ENCODE peak calls at places on chromosomes 11 and 22, in nine cellular contexts. One of them, this sample, is unnamed.

GRCh38 chr11:115676768-115677167 is 172.6 kb upstream of the CADM1 start:
- DNase-seq in uterus: no peak
- DNase-seq in esophagus squamous epithelium: no peak
- DNase-seq in adrenal gland: no peak
- DNase-seq in H54: no peak
- DNase-seq in NB4: no peak
- DNase-seq in prostate gland: no peak
- DNase-seq in H1: no peak
- DNase-seq in suprapubic skin: no peak
- DNase-seq in this sample: no peak

GRCh38 chr11:72965672-72966071 is 151.5 kb downstream of the ATG16L2 start:
- DNase-seq in uterus: no peak
- DNase-seq in esophagus squamous epithelium: no peak
- DNase-seq in adrenal gland: no peak
- DNase-seq in H54: no peak
- DNase-seq in NB4: no peak
- DNase-seq in prostate gland: no peak
- DNase-seq in H1: no peak
- DNase-seq in suprapubic skin: no peak
- DNase-seq in this sample: no peak

GRCh38 chr11:115324569-115325432 is 179.4 kb downstream of the CADM1 start:
- DNase-seq in uterus: peak; percentile 18
- DNase-seq in esophagus squamous epithelium: no peak
- DNase-seq in adrenal gland: peak; percentile 35
- DNase-seq in H54: no peak
- DNase-seq in NB4: peak; percentile 64
- DNase-seq in prostate gland: peak; percentile 36
- DNase-seq in H1: no peak
- DNase-seq in suprapubic skin: no peak
- DNase-seq in this sample: no peak

GRCh38 chr11:89491141-89491690 is at the start of gene NOX4:
- DNase-seq in uterus: peak; percentile 54
- DNase-seq in esophagus squamous epithelium: no peak
- DNase-seq in adrenal gland: peak; percentile 9
- DNase-seq in H54: no peak
- DNase-seq in NB4: no peak
- DNase-seq in prostate gland: no peak
- DNase-seq in H1: peak; percentile 79
- DNase-seq in suprapubic skin: peak; percentile 65
- DNase-seq in this sample: no peak

GRCh38 chr11:74696932-74697687 is 34.1 kb downstream of the CHRDL2 start:
- DNase-seq in uterus: peak; percentile 93
- DNase-seq in esophagus squamous epithelium: no peak
- DNase-seq in adrenal gland: peak; percentile 79
- DNase-seq in H54: no peak
- DNase-seq in NB4: no peak
- DNase-seq in prostate gland: peak; percentile 79
- DNase-seq in H1: no peak
- DNase-seq in suprapubic skin: peak; percentile 86
- DNase-seq in this sample: no peak

GRCh38 chr11:77506857-77507256 is 33.0 kb upstream of the PAK1 start:
- DNase-seq in uterus: no peak
- DNase-seq in esophagus squamous epithelium: no peak
- DNase-seq in adrenal gland: no peak
- DNase-seq in H54: no peak
- DNase-seq in NB4: no peak
- DNase-seq in prostate gland: peak; percentile 71
- DNase-seq in H1: no peak
- DNase-seq in suprapubic skin: no peak
- DNase-seq in this sample: no peak

GRCh38 chr22:32480238-32480637 is 5.6 kb downstream of the FBXO7 start:
- DNase-seq in uterus: no peak
- DNase-seq in esophagus squamous epithelium: no peak
- DNase-seq in adrenal gland: no peak
- DNase-seq in H54: no peak
- DNase-seq in NB4: no peak
- DNase-seq in prostate gland: no peak
- DNase-seq in H1: no peak
- DNase-seq in suprapubic skin: no peak
- DNase-seq in this sample: no peak

GRCh38 chr11:120512727-120513435 is 1.3 kb downstream of the GRIK4 start:
- DNase-seq in uterus: no peak
- DNase-seq in esophagus squamous epithelium: no peak
- DNase-seq in adrenal gland: peak; percentile 38
- DNase-seq in H54: no peak
- DNase-seq in NB4: no peak
- DNase-seq in prostate gland: no peak
- DNase-seq in H1: no peak
- DNase-seq in suprapubic skin: no peak
- DNase-seq in this sample: no peak

GRCh38 chr11:6526411-6527135 is 29.5 kb downstream of the DNHD1 start:
- DNase-seq in uterus: no peak
- DNase-seq in esophagus squamous epithelium: no peak
- DNase-seq in adrenal gland: no peak
- DNase-seq in H54: no peak
- DNase-seq in NB4: no peak
- DNase-seq in prostate gland: no peak
- DNase-seq in H1: no peak
- DNase-seq in suprapubic skin: no peak
- DNase-seq in this sample: no peak

GRCh38 chr11:86244522-86245368 is at the start of gene EED:
- DNase-seq in uterus: peak; percentile 94
- DNase-seq in esophagus squamous epithelium: peak; percentile 81
- DNase-seq in adrenal gland: peak; percentile 96
- DNase-seq in H54: peak; percentile 86
- DNase-seq in NB4: peak; percentile 100
- DNase-seq in prostate gland: peak; percentile 93
- DNase-seq in H1: peak; percentile 94
- DNase-seq in suprapubic skin: peak; percentile 97
- DNase-seq in this sample: no peak
- TF ChIP-seq POLR2A in uterus: peak; percentile 50
- TF ChIP-seq POLR2A in esophagus squamous epithelium: peak; percentile 56
- TF ChIP-seq POLR2A in adrenal gland: peak; percentile 56
- TF ChIP-seq POLR2A in H54: peak; percentile 87
- TF ChIP-seq POLR2A in NB4: peak; percentile 62
- TF ChIP-seq POLR2A in prostate gland: peak; percentile 58
- TF ChIP-seq POLR2A in H1: peak; percentile 85
- TF ChIP-seq POLR2A in suprapubic skin: peak; percentile 37
- TF ChIP-seq POLR2A in this sample: peak; percentile 60

GRCh38 chr22:50622723-50623327 is 5.1 kb downstream of the ARSA start:
- DNase-seq in uterus: no peak
- DNase-seq in esophagus squamous epithelium: no peak
- DNase-seq in adrenal gland: no peak
- DNase-seq in H54: no peak
- DNase-seq in NB4: no peak
- DNase-seq in prostate gland: peak; percentile 69
- DNase-seq in H1: no peak
- DNase-seq in suprapubic skin: peak; percentile 66
- DNase-seq in this sample: peak; percentile 89

GRCh38 chr22:50621948-50622722 is 5.8 kb downstream of the ARSA start:
- DNase-seq in uterus: no peak
- DNase-seq in esophagus squamous epithelium: no peak
- DNase-seq in adrenal gland: no peak
- DNase-seq in H54: no peak
- DNase-seq in NB4: peak; percentile 36
- DNase-seq in prostate gland: peak; percentile 40
- DNase-seq in H1: peak; percentile 50
- DNase-seq in suprapubic skin: peak; percentile 54
- DNase-seq in this sample: peak; percentile 93

GRCh38 chr22:50620861-50621490 is 7.0 kb downstream of the ARSA start:
- DNase-seq in uterus: no peak
- DNase-seq in esophagus squamous epithelium: no peak
- DNase-seq in adrenal gland: no peak
- DNase-seq in H54: no peak
- DNase-seq in NB4: peak; percentile 31
- DNase-seq in prostate gland: no peak
- DNase-seq in H1: no peak
- DNase-seq in suprapubic skin: no peak
- DNase-seq in this sample: peak; percentile 82

GRCh38 chr22:50624347-50625130 is 3.4 kb downstream of the ARSA start:
- DNase-seq in uterus: no peak
- DNase-seq in esophagus squamous epithelium: no peak
- DNase-seq in adrenal gland: no peak
- DNase-seq in H54: no peak
- DNase-seq in NB4: no peak
- DNase-seq in prostate gland: no peak
- DNase-seq in H1: peak; percentile 29
- DNase-seq in suprapubic skin: no peak
- DNase-seq in this sample: no peak

DNA sequence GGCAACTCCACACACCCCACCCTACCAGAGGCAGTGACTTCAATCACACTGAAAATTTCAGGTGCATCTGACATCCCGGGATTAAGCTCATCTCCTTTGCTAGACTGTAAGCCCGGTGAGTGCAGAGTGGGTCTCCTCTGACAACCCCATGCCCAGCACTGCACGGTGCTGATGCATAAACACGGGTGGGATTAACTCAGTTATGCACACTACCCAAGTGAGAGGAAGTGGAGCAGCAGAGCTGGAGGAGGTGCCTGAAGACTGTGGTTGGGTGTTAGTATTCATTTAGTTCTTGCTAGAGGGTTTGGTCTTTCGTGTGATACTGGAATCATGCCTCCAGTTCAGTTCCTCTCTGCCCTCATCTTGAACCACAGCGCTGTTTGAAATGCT is 6.5 kb downstream of the ARSA start:
- DNase-seq in uterus: no peak
- DNase-seq in esophagus squamous epithelium: no peak
- DNase-seq in adrenal gland: no peak
- DNase-seq in H54: no peak
- DNase-seq in NB4: peak; percentile 73
- DNase-seq in prostate gland: no peak
- DNase-seq in H1: no peak
- DNase-seq in suprapubic skin: no peak
- DNase-seq in this sample: peak; percentile 80
- TF ChIP-seq POLR2A in uterus: no peak
- TF ChIP-seq POLR2A in esophagus squamous epithelium: no peak
- TF ChIP-seq POLR2A in adrenal gland: no peak
- TF ChIP-seq POLR2A in H54: no peak
- TF ChIP-seq POLR2A in NB4: no peak
- TF ChIP-seq POLR2A in prostate gland: no peak
- TF ChIP-seq POLR2A in H1: no peak
- TF ChIP-seq POLR2A in suprapubic skin: no peak
- TF ChIP-seq POLR2A in this sample: no peak

DNA sequence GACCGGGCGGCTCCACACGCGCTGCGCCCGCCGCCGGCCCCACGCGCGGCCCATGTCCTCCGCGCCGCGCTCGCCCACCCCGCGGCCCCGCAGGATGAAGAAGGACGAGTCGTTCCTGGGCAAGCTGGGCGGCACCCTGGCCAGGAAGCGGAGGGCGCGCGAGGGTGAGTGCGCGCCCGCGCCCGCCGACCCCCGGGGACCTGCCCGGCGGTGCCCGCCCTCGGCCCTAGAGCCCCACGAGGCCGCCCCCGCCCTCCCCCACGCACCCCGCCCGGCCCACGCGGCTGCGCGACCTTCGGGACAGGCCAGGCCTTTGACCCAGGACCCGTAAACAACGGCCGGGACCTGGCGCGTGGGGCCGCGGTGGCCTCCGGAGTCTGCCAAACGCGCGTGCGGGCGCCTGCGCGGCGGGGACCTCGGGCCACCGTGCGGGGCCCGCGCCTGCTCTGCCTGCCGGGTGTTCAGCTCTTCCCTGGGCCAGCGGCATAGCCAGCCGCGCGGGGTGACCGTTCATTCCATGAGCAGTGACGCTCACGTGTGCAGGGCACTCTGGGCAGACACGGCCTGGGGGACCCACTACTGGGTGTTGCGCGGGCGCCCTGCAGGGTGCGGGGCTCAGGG is at the start of gene PARVB:
- DNase-seq in uterus: no peak
- DNase-seq in esophagus squamous epithelium: no peak
- DNase-seq in adrenal gland: peak; percentile 61
- DNase-seq in H54: no peak
- DNase-seq in NB4: peak; percentile 55
- DNase-seq in prostate gland: no peak
- DNase-seq in H1: peak; percentile 53
- DNase-seq in suprapubic skin: peak; percentile 69
- DNase-seq in this sample: no peak
- TF ChIP-seq POLR2A in uterus: no peak
- TF ChIP-seq POLR2A in esophagus squamous epithelium: no peak
- TF ChIP-seq POLR2A in adrenal gland: no peak
- TF ChIP-seq POLR2A in H54: no peak
- TF ChIP-seq POLR2A in NB4: peak; percentile 27
- TF ChIP-seq POLR2A in prostate gland: no peak
- TF ChIP-seq POLR2A in H1: no peak
- TF ChIP-seq POLR2A in suprapubic skin: no peak
- TF ChIP-seq POLR2A in this sample: no peak

GRCh38 chr11:33160587-33160986 is 693 bp downstream of the CSTF3 start:
- DNase-seq in uterus: no peak
- DNase-seq in esophagus squamous epithelium: no peak
- DNase-seq in adrenal gland: no peak
- DNase-seq in H54: no peak
- DNase-seq in NB4: no peak
- DNase-seq in prostate gland: no peak
- DNase-seq in H1: no peak
- DNase-seq in suprapubic skin: no peak
- DNase-seq in this sample: no peak

GRCh38 chr11:33161120-33162005 is at the start of gene CSTF3:
- DNase-seq in uterus: peak; percentile 100
- DNase-seq in esophagus squamous epithelium: peak; percentile 92
- DNase-seq in adrenal gland: peak; percentile 100
- DNase-seq in H54: peak; percentile 87
- DNase-seq in NB4: peak; percentile 98
- DNase-seq in prostate gland: peak; percentile 100
- DNase-seq in H1: peak; percentile 100
- DNase-seq in suprapubic skin: peak; percentile 100
- DNase-seq in this sample: peak; percentile 99

GRCh38 chr11:33157103-33158027 is 3.9 kb downstream of the CSTF3 start:
- DNase-seq in uterus: no peak
- DNase-seq in esophagus squamous epithelium: no peak
- DNase-seq in adrenal gland: no peak
- DNase-seq in H54: no peak
- DNase-seq in NB4: no peak
- DNase-seq in prostate gland: no peak
- DNase-seq in H1: no peak
- DNase-seq in suprapubic skin: no peak
- DNase-seq in this sample: no peak

GRCh38 chr11:33160147-33160546 is 1.1 kb downstream of the CSTF3 start:
- DNase-seq in uterus: no peak
- DNase-seq in esophagus squamous epithelium: no peak
- DNase-seq in adrenal gland: no peak
- DNase-seq in H54: no peak
- DNase-seq in NB4: peak; percentile 56
- DNase-seq in prostate gland: no peak
- DNase-seq in H1: no peak
- DNase-seq in suprapubic skin: no peak
- DNase-seq in this sample: no peak

GRCh38 chr11:33158596-33158995 is 2.7 kb downstream of the CSTF3 start:
- DNase-seq in uterus: no peak
- DNase-seq in esophagus squamous epithelium: no peak
- DNase-seq in adrenal gland: no peak
- DNase-seq in H54: no peak
- DNase-seq in NB4: peak; percentile 16
- DNase-seq in prostate gland: no peak
- DNase-seq in H1: no peak
- DNase-seq in suprapubic skin: no peak
- DNase-seq in this sample: no peak
- TF ChIP-seq POLR2A in uterus: no peak
- TF ChIP-seq POLR2A in esophagus squamous epithelium: no peak
- TF ChIP-seq POLR2A in adrenal gland: no peak
- TF ChIP-seq POLR2A in H54: no peak
- TF ChIP-seq POLR2A in NB4: no peak
- TF ChIP-seq POLR2A in prostate gland: no peak
- TF ChIP-seq POLR2A in H1: no peak
- TF ChIP-seq POLR2A in suprapubic skin: no peak
- TF ChIP-seq POLR2A in this sample: no peak